ENCODE peak calls at places on chromosomes 16 and 17, in seven cellular contexts. Z, G, K, D, M, P and V are unnamed samples.

GRCh38 chr16:86963600-86964575 is 353.3 kb downstream of the C16orf95 start:
- DNase-seq in Z (no peak), G (no peak), K (no peak), D (no peak), M (no peak), P (peak; percentile 32), V (no peak)

GRCh38 chr17:7380855-7381683 is at the start of gene TNK1:
- DNase-seq in Z (no peak), G (peak; percentile 80), K (no peak), D (no peak), M (no peak), P (peak; percentile 77), V (peak; percentile 67)

GRCh38 chr17:71398706-71399620 is 721.9 kb upstream of the SOX9 start:
- DNase-seq in Z (no peak), G (no peak), K (no peak), D (peak; percentile 35), M (no peak), P (no peak), V (no peak)

GRCh38 chr17:16866436-16866835 is 105.5 kb downstream of the TNFRSF13B start:
- DNase-seq in Z (no peak), G (no peak), K (no peak), D (no peak), M (no peak), P (peak; percentile 21), V (no peak)

GRCh38 chr16:70685938-70686375 is at the start of gene MTSS2:
- DNase-seq in Z (peak; percentile 21), G (peak; percentile 85), K (peak; percentile 72), D (peak; percentile 91), M (peak; percentile 84), P (peak; percentile 87), V (peak; percentile 94)

GRCh38 chr17:27322026-27322425 is 28.1 kb downstream of the WSB1 start:
- DNase-seq in Z (no peak), G (no peak), K (no peak), D (no peak), M (no peak), P (no peak), V (no peak)

GRCh38 chr16:62225675-62226074 is 189.4 kb upstream of the CDH8 start:
- DNase-seq in Z (no peak), G (peak; percentile 84), K (peak; percentile 3), D (no peak), M (peak; percentile 66), P (no peak), V (peak; percentile 61)

GRCh38 chr17:512926-513325 is 160.3 kb upstream of the RPH3AL start:
- DNase-seq in Z (no peak), G (no peak), K (no peak), D (no peak), M (no peak), P (peak; percentile 66), V (no peak)

GRCh38 chr17:3892095-3892998 is 506 bp downstream of the CAMKK1 start:
- DNase-seq in Z (peak; percentile 77), G (peak; percentile 84), K (peak; percentile 89), D (peak; percentile 58), M (peak; percentile 93), P (peak; percentile 95), V (peak; percentile 86)

GRCh38 chr16:1533443-1533951 is at the start of gene TMEM204:
- DNase-seq in Z (peak; percentile 61), G (no peak), K (no peak), D (peak; percentile 74), M (peak; percentile 72), P (peak; percentile 86), V (peak; percentile 79)

GRCh38 chr17:78708510-78708973 is 73.5 kb downstream of the CYTH1 start:
- DNase-seq in Z (peak; percentile 63), G (peak; percentile 81), K (peak; percentile 99), D (peak; percentile 84), M (peak; percentile 58), P (peak; percentile 88), V (peak; percentile 60)

GRCh38 chr17:66829883-66830282 is 5.0 kb upstream of the CACNG5 start:
- DNase-seq in Z (no peak), G (no peak), K (no peak), D (peak; percentile 49), M (no peak), P (no peak), V (no peak)

GRCh38 chr17:56756536-56756935 is 77.2 kb downstream of the C17orf67 start:
- DNase-seq in Z (no peak), G (no peak), K (peak; percentile 31), D (peak; percentile 81), M (no peak), P (no peak), V (no peak)

GRCh38 chr17:66633322-66633965 is 201.5 kb upstream of the CACNG5 start:
- DNase-seq in Z (peak; percentile 10), G (no peak), K (no peak), D (peak; percentile 21), M (no peak), P (no peak), V (no peak)

GRCh38 chr17:51721711-51722110 is 436.8 kb downstream of the CA10 start:
- DNase-seq in Z (no peak), G (no peak), K (no peak), D (no peak), M (no peak), P (no peak), V (no peak)

DNA sequence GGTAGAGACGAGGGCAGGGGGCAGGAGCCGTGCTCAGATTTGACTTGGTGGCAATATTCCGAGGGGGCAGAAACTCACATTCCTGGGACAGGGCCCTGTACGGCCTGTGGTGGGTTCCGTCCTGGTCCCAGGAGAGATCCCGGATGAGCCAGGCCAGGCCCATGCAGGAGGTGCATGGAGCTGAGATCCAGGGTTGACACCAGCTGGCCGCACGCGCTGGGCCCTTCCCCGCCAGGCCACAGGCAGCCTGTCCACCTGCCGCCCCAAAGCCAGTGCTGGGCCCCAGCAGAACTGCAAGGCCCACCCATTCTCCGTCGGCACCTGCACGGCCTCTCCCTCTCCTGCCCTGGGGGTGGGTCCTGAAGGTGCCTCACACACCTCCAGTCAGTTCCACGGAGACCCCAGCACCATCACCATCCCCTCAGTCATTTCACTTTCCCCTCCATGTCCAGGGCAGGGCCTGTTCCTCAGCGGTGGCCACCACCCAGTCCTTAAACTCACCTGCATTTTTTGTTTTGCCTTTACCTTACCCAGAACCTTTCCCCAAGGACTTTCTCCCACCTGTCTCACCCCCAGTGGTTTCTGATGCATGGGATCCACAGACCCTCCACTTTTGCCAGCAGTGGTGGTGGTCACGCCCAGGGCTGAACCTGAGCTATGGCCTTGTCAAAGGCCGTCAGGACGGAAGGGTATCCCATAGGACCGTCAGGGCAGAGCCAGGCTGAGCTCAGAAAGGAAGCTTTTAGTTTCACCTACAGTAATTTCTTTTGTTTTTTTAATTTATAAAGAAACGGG is 25.1 kb upstream of the CDH15 start:
- DNase-seq in Z (no peak), G (peak; percentile 43), K (no peak), D (no peak), M (no peak), P (peak; percentile 58), V (no peak)
- H3K27ac ChIP-seq in Z (no peak overlapping the region), G (no peak overlapping the region), K (no peak overlapping the region), D (no peak overlapping the region), M (no peak overlapping the region), P (no peak overlapping the region), V (no peak overlapping the region)

DNA sequence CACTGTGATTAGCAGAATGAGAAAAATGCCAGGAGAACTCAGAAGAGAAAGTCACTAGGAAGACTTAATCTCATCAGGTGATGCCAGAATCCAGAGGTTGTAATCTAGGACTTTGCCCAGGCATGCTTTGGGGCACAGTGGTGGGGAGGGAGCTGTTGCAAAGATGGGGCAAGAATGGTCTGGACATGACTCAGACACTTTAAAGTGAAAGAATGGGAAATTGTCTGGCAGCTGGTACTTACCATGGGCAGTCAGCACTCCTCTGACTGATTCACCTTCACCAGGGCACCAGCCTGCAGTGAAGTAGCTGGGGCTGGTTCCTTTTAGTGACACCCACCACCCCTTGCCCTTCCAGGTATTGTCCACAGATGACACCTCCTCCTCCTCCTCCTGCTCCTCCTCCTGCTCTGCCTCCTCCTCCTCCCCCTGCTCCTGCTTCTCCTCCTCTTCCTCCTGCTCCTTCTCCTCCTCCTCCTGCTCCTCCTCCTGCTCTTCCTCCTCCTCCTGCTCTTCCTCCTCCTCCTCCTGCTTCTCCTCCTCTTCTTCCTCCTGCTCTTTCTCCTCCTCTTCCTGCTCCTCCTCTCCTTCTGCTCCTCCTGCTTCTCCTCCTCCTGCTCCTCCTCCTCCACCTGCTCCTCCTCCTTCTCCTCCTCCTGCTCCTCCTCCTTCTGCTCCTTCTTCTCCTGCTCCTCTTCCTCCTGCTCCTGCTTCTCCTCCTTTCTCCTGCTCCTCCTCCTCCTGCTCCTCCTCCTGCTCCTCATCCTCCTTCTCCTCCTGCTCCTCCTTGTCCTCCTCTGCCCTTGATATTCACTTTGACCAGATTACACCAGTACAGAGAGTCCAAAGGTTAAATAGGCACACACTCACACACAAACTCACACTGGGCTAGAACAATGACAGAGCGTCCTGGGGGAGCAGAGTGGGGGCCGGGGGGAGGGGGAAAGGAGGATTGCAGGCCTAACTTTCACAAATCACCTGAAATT is at the start of gene CHD9NB:
- DNase-seq in Z (no peak), G (peak; percentile 73), K (peak; percentile 79), D (peak; percentile 88), M (no peak), P (no peak), V (no peak)
- H3K4me3 ChIP-seq in Z (no peak within 1 kb of the TSS), G (no peak within 1 kb of the TSS), K (peak within 1 kb of the TSS; percentile 42), D (peak within 1 kb of the TSS; percentile 53), M (no peak within 1 kb of the TSS), P (no peak within 1 kb of the TSS), V (no peak within 1 kb of the TSS)

GRCh38 chr17:63480826-63481487 is 4.1 kb downstream of the ACE start:
- DNase-seq in Z (no peak), G (peak; percentile 47), K (no peak), D (no peak), M (no peak), P (peak; percentile 57), V (no peak)

GRCh38 chr17:63479495-63480184 is 2.8 kb downstream of the ACE start:
- DNase-seq in Z (no peak), G (peak; percentile 45), K (no peak), D (no peak), M (no peak), P (peak; percentile 51), V (no peak)

GRCh38 chr17:63481488-63481870 is 4.6 kb downstream of the ACE start:
- DNase-seq in Z (no peak), G (no peak), K (no peak), D (no peak), M (no peak), P (no peak), V (no peak)

GRCh38 chr17:63478814-63479494 is 2.1 kb downstream of the ACE start:
- DNase-seq in Z (peak; percentile 58), G (peak; percentile 83), K (peak; percentile 99), D (peak; percentile 89), M (peak; percentile 65), P (peak; percentile 92), V (peak; percentile 76)

GRCh38 chr17:63480192-63480784 is 3.4 kb downstream of the ACE start:
- DNase-seq in Z (no peak), G (peak; percentile 36), K (no peak), D (no peak), M (no peak), P (peak; percentile 31), V (no peak)
- H3K9me3 ChIP-seq in Z (no peaks in the 10 kb centered on the region), G (no peaks in the 10 kb centered on the region), K (no peaks in the 10 kb centered on the region), D (no peaks in the 10 kb centered on the region), M (no peaks in the 10 kb centered on the region), P (no peaks in the 10 kb centered on the region), V (no peaks in the 10 kb centered on the region)

DNA sequence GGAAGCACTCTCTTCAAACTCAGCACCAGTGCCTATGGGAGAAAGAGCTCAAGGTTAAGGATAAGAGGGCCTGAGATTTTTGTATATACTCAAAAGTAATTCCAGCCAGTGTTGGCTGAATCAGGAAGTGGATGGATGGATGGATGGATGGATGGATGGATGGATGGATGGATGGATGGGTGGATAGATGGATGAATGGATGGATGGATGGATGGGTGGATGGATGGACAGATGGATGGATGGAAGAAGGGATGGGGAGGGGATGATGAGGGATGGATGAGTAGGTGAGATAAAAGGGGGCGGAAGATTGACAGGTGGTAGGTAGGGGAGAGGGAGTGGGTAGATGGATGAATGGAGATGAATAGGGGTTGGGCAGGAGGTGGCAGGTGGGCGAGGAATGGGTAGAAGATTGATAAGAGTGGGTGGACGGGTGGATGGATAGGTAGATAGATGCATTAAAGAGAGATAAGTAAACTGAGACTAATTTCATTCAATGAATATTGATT is 4.1 kb downstream of the CX3CL1 start:
- DNase-seq in Z (no peak), G (no peak), K (no peak), D (no peak), M (no peak), P (no peak), V (no peak)
- H3K27ac ChIP-seq in Z (no peak overlapping the region), G (no peak overlapping the region), K (no peak overlapping the region), D (no peak overlapping the region), M (peak overlapping the region; percentile 96), P (no peak overlapping the region), V (no peak overlapping the region)